ENCODE peak calls at places on chromosome 18, in ten cellular contexts. One of them, this sample, is unnamed.
A peak's percentile ranks its signal among the peaks of the same experiment; 100 is the strongest.

GRCh38 chr18:46623541-46623940 is 33.5 kb downstream of the LOXHD1 start:
- DNase-seq in left ventricle myocardium inferior: peak; percentile 27
- DNase-seq in tibial nerve: no peak
- DNase-seq in transverse colon: no peak
- DNase-seq in suprapubic skin: no peak
- DNase-seq in GM23338: no peak
- DNase-seq in brain microvascular endothelial cell: no peak
- DNase-seq in heart right ventricle: no peak
- DNase-seq in CD4-positive, CD25-positive, alpha-beta regulatory T cell: no peak
- DNase-seq in CD8-positive, alpha-beta T cell: peak; percentile 12
- DNase-seq in this sample: no peak

GRCh38 chr18:48410095-48410920 is 1.1 kb upstream of the ZBTB7C start:
- DNase-seq in left ventricle myocardium inferior: peak; percentile 93
- DNase-seq in tibial nerve: peak; percentile 86
- DNase-seq in transverse colon: peak; percentile 91
- DNase-seq in suprapubic skin: peak; percentile 94
- DNase-seq in GM23338: peak; percentile 94
- DNase-seq in brain microvascular endothelial cell: peak; percentile 64
- DNase-seq in heart right ventricle: peak; percentile 92
- DNase-seq in CD4-positive, CD25-positive, alpha-beta regulatory T cell: no peak
- DNase-seq in CD8-positive, alpha-beta T cell: peak; percentile 38
- DNase-seq in this sample: peak; percentile 96

GRCh38 chr18:4125246-4125938 is 329.7 kb downstream of the DLGAP1 start:
- DNase-seq in left ventricle myocardium inferior: peak; percentile 14
- DNase-seq in tibial nerve: no peak
- DNase-seq in transverse colon: no peak
- DNase-seq in suprapubic skin: no peak
- DNase-seq in GM23338: peak; percentile 61
- DNase-seq in brain microvascular endothelial cell: peak; percentile 29
- DNase-seq in heart right ventricle: peak; percentile 30
- DNase-seq in CD4-positive, CD25-positive, alpha-beta regulatory T cell: no peak
- DNase-seq in CD8-positive, alpha-beta T cell: no peak
- DNase-seq in this sample: no peak

GRCh38 chr18:63290456-63291200 is 28.9 kb downstream of the BCL2 start:
- DNase-seq in left ventricle myocardium inferior: no peak
- DNase-seq in tibial nerve: no peak
- DNase-seq in transverse colon: no peak
- DNase-seq in suprapubic skin: no peak
- DNase-seq in GM23338: peak; percentile 34
- DNase-seq in brain microvascular endothelial cell: no peak
- DNase-seq in heart right ventricle: no peak
- DNase-seq in CD4-positive, CD25-positive, alpha-beta regulatory T cell: peak; percentile 43
- DNase-seq in CD8-positive, alpha-beta T cell: peak; percentile 27
- DNase-seq in this sample: no peak

GRCh38 chr18:57910817-57911216 is 107.7 kb upstream of the ATP8B1 start:
- DNase-seq in left ventricle myocardium inferior: no peak
- DNase-seq in tibial nerve: no peak
- DNase-seq in transverse colon: no peak
- DNase-seq in suprapubic skin: no peak
- DNase-seq in GM23338: peak; percentile 79
- DNase-seq in brain microvascular endothelial cell: no peak
- DNase-seq in heart right ventricle: no peak
- DNase-seq in CD4-positive, CD25-positive, alpha-beta regulatory T cell: no peak
- DNase-seq in CD8-positive, alpha-beta T cell: no peak
- DNase-seq in this sample: no peak

GRCh38 chr18:68428026-68428425 is 286.9 kb downstream of the TMX3 start:
- DNase-seq in left ventricle myocardium inferior: no peak
- DNase-seq in tibial nerve: no peak
- DNase-seq in transverse colon: no peak
- DNase-seq in suprapubic skin: no peak
- DNase-seq in GM23338: no peak
- DNase-seq in brain microvascular endothelial cell: peak; percentile 75
- DNase-seq in heart right ventricle: no peak
- DNase-seq in CD4-positive, CD25-positive, alpha-beta regulatory T cell: no peak
- DNase-seq in CD8-positive, alpha-beta T cell: no peak
- DNase-seq in this sample: no peak

GRCh38 chr18:7429831-7430230 is 137.3 kb upstream of the PTPRM start:
- DNase-seq in left ventricle myocardium inferior: no peak
- DNase-seq in tibial nerve: no peak
- DNase-seq in transverse colon: no peak
- DNase-seq in suprapubic skin: no peak
- DNase-seq in GM23338: no peak
- DNase-seq in brain microvascular endothelial cell: no peak
- DNase-seq in heart right ventricle: no peak
- DNase-seq in CD4-positive, CD25-positive, alpha-beta regulatory T cell: no peak
- DNase-seq in CD8-positive, alpha-beta T cell: no peak
- DNase-seq in this sample: no peak

GRCh38 chr18:35361570-35362321 is 15.4 kb downstream of the ZNF396 start:
- DNase-seq in left ventricle myocardium inferior: no peak
- DNase-seq in tibial nerve: no peak
- DNase-seq in transverse colon: no peak
- DNase-seq in suprapubic skin: no peak
- DNase-seq in GM23338: no peak
- DNase-seq in brain microvascular endothelial cell: no peak
- DNase-seq in heart right ventricle: no peak
- DNase-seq in CD4-positive, CD25-positive, alpha-beta regulatory T cell: no peak
- DNase-seq in CD8-positive, alpha-beta T cell: no peak
- DNase-seq in this sample: no peak

GRCh38 chr18:41966943-41967342 is 11.9 kb downstream of the PIK3C3 start:
- DNase-seq in left ventricle myocardium inferior: no peak
- DNase-seq in tibial nerve: no peak
- DNase-seq in transverse colon: no peak
- DNase-seq in suprapubic skin: no peak
- DNase-seq in GM23338: no peak
- DNase-seq in brain microvascular endothelial cell: no peak
- DNase-seq in heart right ventricle: no peak
- DNase-seq in CD4-positive, CD25-positive, alpha-beta regulatory T cell: no peak
- DNase-seq in CD8-positive, alpha-beta T cell: no peak
- DNase-seq in this sample: no peak

GRCh38 chr18:41579185-41579584 is 375.8 kb upstream of the PIK3C3 start:
- DNase-seq in left ventricle myocardium inferior: no peak
- DNase-seq in tibial nerve: no peak
- DNase-seq in transverse colon: no peak
- DNase-seq in suprapubic skin: no peak
- DNase-seq in GM23338: no peak
- DNase-seq in brain microvascular endothelial cell: no peak
- DNase-seq in heart right ventricle: no peak
- DNase-seq in CD4-positive, CD25-positive, alpha-beta regulatory T cell: no peak
- DNase-seq in CD8-positive, alpha-beta T cell: no peak
- DNase-seq in this sample: no peak

GRCh38 chr18:56443508-56443907 is 194.9 kb downstream of the TXNL1 start:
- DNase-seq in left ventricle myocardium inferior: no peak
- DNase-seq in tibial nerve: no peak
- DNase-seq in transverse colon: no peak
- DNase-seq in suprapubic skin: no peak
- DNase-seq in GM23338: no peak
- DNase-seq in brain microvascular endothelial cell: no peak
- DNase-seq in heart right ventricle: no peak
- DNase-seq in CD4-positive, CD25-positive, alpha-beta regulatory T cell: no peak
- DNase-seq in CD8-positive, alpha-beta T cell: no peak
- DNase-seq in this sample: no peak

GRCh38 chr18:79496237-79496977 is 100.7 kb downstream of the NFATC1 start:
- DNase-seq in left ventricle myocardium inferior: peak; percentile 13
- DNase-seq in tibial nerve: no peak
- DNase-seq in transverse colon: no peak
- DNase-seq in suprapubic skin: peak; percentile 74
- DNase-seq in GM23338: no peak
- DNase-seq in brain microvascular endothelial cell: no peak
- DNase-seq in heart right ventricle: no peak
- DNase-seq in CD4-positive, CD25-positive, alpha-beta regulatory T cell: no peak
- DNase-seq in CD8-positive, alpha-beta T cell: no peak
- DNase-seq in this sample: peak; percentile 72

GRCh38 chr18:70339915-70340314 is 51.1 kb downstream of the SOCS6 start:
- DNase-seq in left ventricle myocardium inferior: no peak
- DNase-seq in tibial nerve: no peak
- DNase-seq in transverse colon: no peak
- DNase-seq in suprapubic skin: no peak
- DNase-seq in GM23338: no peak
- DNase-seq in brain microvascular endothelial cell: no peak
- DNase-seq in heart right ventricle: no peak
- DNase-seq in CD4-positive, CD25-positive, alpha-beta regulatory T cell: no peak
- DNase-seq in CD8-positive, alpha-beta T cell: no peak
- DNase-seq in this sample: no peak
- H3K27ac ChIP-seq in left ventricle myocardium inferior: no peak overlapping the region
- H3K27ac ChIP-seq in tibial nerve: no peak overlapping the region
- H3K27ac ChIP-seq in transverse colon: no peak overlapping the region
- H3K27ac ChIP-seq in suprapubic skin: no peak overlapping the region
- H3K27ac ChIP-seq in GM23338: no peak overlapping the region
- H3K27ac ChIP-seq in brain microvascular endothelial cell: no peak overlapping the region
- H3K27ac ChIP-seq in heart right ventricle: no peak overlapping the region
- H3K27ac ChIP-seq in CD4-positive, CD25-positive, alpha-beta regulatory T cell: no peak overlapping the region
- H3K27ac ChIP-seq in CD8-positive, alpha-beta T cell: no peak overlapping the region
- H3K27ac ChIP-seq in this sample: no peak overlapping the region

GRCh38 chr18:67241292-67241691 is 275.2 kb downstream of the DSEL start:
- DNase-seq in left ventricle myocardium inferior: no peak
- DNase-seq in tibial nerve: no peak
- DNase-seq in transverse colon: no peak
- DNase-seq in suprapubic skin: no peak
- DNase-seq in GM23338: no peak
- DNase-seq in brain microvascular endothelial cell: no peak
- DNase-seq in heart right ventricle: no peak
- DNase-seq in CD4-positive, CD25-positive, alpha-beta regulatory T cell: no peak
- DNase-seq in CD8-positive, alpha-beta T cell: no peak
- DNase-seq in this sample: no peak

GRCh38 chr18:67242001-67242400 is 274.5 kb downstream of the DSEL start:
- DNase-seq in left ventricle myocardium inferior: no peak
- DNase-seq in tibial nerve: no peak
- DNase-seq in transverse colon: no peak
- DNase-seq in suprapubic skin: no peak
- DNase-seq in GM23338: no peak
- DNase-seq in brain microvascular endothelial cell: no peak
- DNase-seq in heart right ventricle: no peak
- DNase-seq in CD4-positive, CD25-positive, alpha-beta regulatory T cell: no peak
- DNase-seq in CD8-positive, alpha-beta T cell: no peak
- DNase-seq in this sample: no peak

GRCh38 chr18:67239826-67240225 is 276.7 kb downstream of the DSEL start:
- DNase-seq in left ventricle myocardium inferior: no peak
- DNase-seq in tibial nerve: no peak
- DNase-seq in transverse colon: no peak
- DNase-seq in suprapubic skin: no peak
- DNase-seq in GM23338: no peak
- DNase-seq in brain microvascular endothelial cell: no peak
- DNase-seq in heart right ventricle: no peak
- DNase-seq in CD4-positive, CD25-positive, alpha-beta regulatory T cell: no peak
- DNase-seq in CD8-positive, alpha-beta T cell: no peak
- DNase-seq in this sample: no peak

GRCh38 chr18:67243799-67244587 is 272.5 kb downstream of the DSEL start:
- DNase-seq in left ventricle myocardium inferior: no peak
- DNase-seq in tibial nerve: no peak
- DNase-seq in transverse colon: no peak
- DNase-seq in suprapubic skin: no peak
- DNase-seq in GM23338: no peak
- DNase-seq in brain microvascular endothelial cell: peak; percentile 1
- DNase-seq in heart right ventricle: no peak
- DNase-seq in CD4-positive, CD25-positive, alpha-beta regulatory T cell: no peak
- DNase-seq in CD8-positive, alpha-beta T cell: no peak
- DNase-seq in this sample: no peak
- H3K4me3 ChIP-seq in left ventricle myocardium inferior: peak overlapping the region; percentile 28
- H3K4me3 ChIP-seq in tibial nerve: no peak overlapping the region
- H3K4me3 ChIP-seq in transverse colon: no peak overlapping the region
- H3K4me3 ChIP-seq in suprapubic skin: no peak overlapping the region
- H3K4me3 ChIP-seq in GM23338: no peak overlapping the region
- H3K4me3 ChIP-seq in brain microvascular endothelial cell: peak overlapping the region; percentile 2
- H3K4me3 ChIP-seq in heart right ventricle: no peak overlapping the region
- H3K4me3 ChIP-seq in CD4-positive, CD25-positive, alpha-beta regulatory T cell: peak overlapping the region; percentile 45
- H3K4me3 ChIP-seq in CD8-positive, alpha-beta T cell: peak overlapping the region; percentile 21
- H3K4me3 ChIP-seq in this sample: no peak overlapping the region

GRCh38 chr18:13462686-13463085 is 244.1 kb downstream of the LDLRAD4 start:
- DNase-seq in left ventricle myocardium inferior: no peak
- DNase-seq in tibial nerve: no peak
- DNase-seq in transverse colon: no peak
- DNase-seq in suprapubic skin: peak; percentile 58
- DNase-seq in GM23338: no peak
- DNase-seq in brain microvascular endothelial cell: no peak
- DNase-seq in heart right ventricle: no peak
- DNase-seq in CD4-positive, CD25-positive, alpha-beta regulatory T cell: no peak
- DNase-seq in CD8-positive, alpha-beta T cell: no peak
- DNase-seq in this sample: no peak

GRCh38 chr18:13465476-13465875 is 246.9 kb downstream of the LDLRAD4 start:
- DNase-seq in left ventricle myocardium inferior: no peak
- DNase-seq in tibial nerve: no peak
- DNase-seq in transverse colon: no peak
- DNase-seq in suprapubic skin: peak; percentile 47
- DNase-seq in GM23338: no peak
- DNase-seq in brain microvascular endothelial cell: no peak
- DNase-seq in heart right ventricle: no peak
- DNase-seq in CD4-positive, CD25-positive, alpha-beta regulatory T cell: no peak
- DNase-seq in CD8-positive, alpha-beta T cell: no peak
- DNase-seq in this sample: no peak

GRCh38 chr18:13464432-13465125 is 246.0 kb downstream of the LDLRAD4 start:
- DNase-seq in left ventricle myocardium inferior: peak; percentile 48
- DNase-seq in tibial nerve: no peak
- DNase-seq in transverse colon: peak; percentile 59
- DNase-seq in suprapubic skin: no peak
- DNase-seq in GM23338: no peak
- DNase-seq in brain microvascular endothelial cell: no peak
- DNase-seq in heart right ventricle: peak; percentile 68
- DNase-seq in CD4-positive, CD25-positive, alpha-beta regulatory T cell: peak; percentile 62
- DNase-seq in CD8-positive, alpha-beta T cell: peak; percentile 68
- DNase-seq in this sample: peak; percentile 67

GRCh38 chr18:13463526-13463925 is 245.0 kb downstream of the LDLRAD4 start:
- DNase-seq in left ventricle myocardium inferior: no peak
- DNase-seq in tibial nerve: no peak
- DNase-seq in transverse colon: no peak
- DNase-seq in suprapubic skin: peak; percentile 6
- DNase-seq in GM23338: no peak
- DNase-seq in brain microvascular endothelial cell: no peak
- DNase-seq in heart right ventricle: no peak
- DNase-seq in CD4-positive, CD25-positive, alpha-beta regulatory T cell: no peak
- DNase-seq in CD8-positive, alpha-beta T cell: peak; percentile 22
- DNase-seq in this sample: no peak

DNA sequence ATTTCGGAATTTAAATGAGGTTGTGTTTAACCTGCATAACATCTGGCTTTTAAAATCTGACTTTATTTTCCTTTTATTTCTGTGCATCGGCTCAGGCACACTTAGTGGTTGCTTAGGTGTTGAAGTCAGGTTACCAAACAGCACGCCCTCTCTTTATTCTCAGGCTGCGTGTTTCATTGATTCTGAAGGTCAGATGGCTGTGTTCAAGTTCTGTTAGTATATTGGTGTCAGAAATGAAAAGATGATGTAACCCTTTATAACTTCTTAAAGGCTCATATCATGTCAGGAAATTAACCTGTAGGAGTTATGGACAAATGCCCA is 246.5 kb downstream of the LDLRAD4 start:
- DNase-seq in left ventricle myocardium inferior: no peak
- DNase-seq in tibial nerve: no peak
- DNase-seq in transverse colon: no peak
- DNase-seq in suprapubic skin: no peak
- DNase-seq in GM23338: no peak
- DNase-seq in brain microvascular endothelial cell: no peak
- DNase-seq in heart right ventricle: no peak
- DNase-seq in CD4-positive, CD25-positive, alpha-beta regulatory T cell: no peak
- DNase-seq in CD8-positive, alpha-beta T cell: no peak
- DNase-seq in this sample: no peak
- H3K27ac ChIP-seq in left ventricle myocardium inferior: peak overlapping the region; percentile 80
- H3K27ac ChIP-seq in tibial nerve: peak overlapping the region; percentile 35
- H3K27ac ChIP-seq in transverse colon: peak overlapping the region; percentile 42
- H3K27ac ChIP-seq in suprapubic skin: no peak overlapping the region
- H3K27ac ChIP-seq in GM23338: no peak overlapping the region
- H3K27ac ChIP-seq in brain microvascular endothelial cell: no peak overlapping the region
- H3K27ac ChIP-seq in heart right ventricle: peak overlapping the region; percentile 84
- H3K27ac ChIP-seq in CD4-positive, CD25-positive, alpha-beta regulatory T cell: peak overlapping the region; percentile 70
- H3K27ac ChIP-seq in CD8-positive, alpha-beta T cell: peak overlapping the region; percentile 66
- H3K27ac ChIP-seq in this sample: peak overlapping the region; percentile 19

GRCh38 chr18:75202976-75203375 is 6.0 kb downstream of the PTGR3 start:
- DNase-seq in left ventricle myocardium inferior: no peak
- DNase-seq in tibial nerve: no peak
- DNase-seq in transverse colon: no peak
- DNase-seq in suprapubic skin: no peak
- DNase-seq in GM23338: no peak
- DNase-seq in brain microvascular endothelial cell: no peak
- DNase-seq in heart right ventricle: no peak
- DNase-seq in CD4-positive, CD25-positive, alpha-beta regulatory T cell: no peak
- DNase-seq in CD8-positive, alpha-beta T cell: no peak
- DNase-seq in this sample: no peak
- H3K4me3 ChIP-seq in left ventricle myocardium inferior: no peak overlapping the region
- H3K4me3 ChIP-seq in tibial nerve: no peak overlapping the region
- H3K4me3 ChIP-seq in transverse colon: peak overlapping the region; percentile 40
- H3K4me3 ChIP-seq in suprapubic skin: no peak overlapping the region
- H3K4me3 ChIP-seq in GM23338: no peak overlapping the region
- H3K4me3 ChIP-seq in brain microvascular endothelial cell: no peak overlapping the region
- H3K4me3 ChIP-seq in heart right ventricle: no peak overlapping the region
- H3K4me3 ChIP-seq in CD4-positive, CD25-positive, alpha-beta regulatory T cell: no peak overlapping the region
- H3K4me3 ChIP-seq in CD8-positive, alpha-beta T cell: no peak overlapping the region
- H3K4me3 ChIP-seq in this sample: no peak overlapping the region